ENCODE peak calls at places on chromosomes 12 and 14, in six cellular contexts. Z is SJSA1; N is A549; J is naive thymus-derived CD4-positive, alpha-beta T cell; A is CD8-positive, alpha-beta memory T cell; F is prostate gland. B is an unnamed sample.

GRCh38 chr12:121610239-121611149 is 15.8 kb upstream of the ORAI1 start:
- DNase-seq in A (no peak), N (no peak), F (no peak), J (no peak), Z (no peak), B (no peak)

GRCh38 chr14:91261115-91261514 is 16.6 kb upstream of the GPR68 start:
- DNase-seq in Z (no peak), N (no peak), F (no peak), A (peak; percentile 68), J (no peak), B (no peak)

GRCh38 chr12:109953656-109954055 is 42.5 kb downstream of the GIT2 start:
- DNase-seq in Z (no peak), A (no peak), F (no peak), J (no peak), N (no peak), B (no peak)

GRCh38 chr14:73784065-73784987 is 67.3 kb upstream of the PTGR2 start:
- DNase-seq in F (peak; percentile 63), J (peak; percentile 24), N (no peak), A (no peak), Z (no peak), B (no peak)

GRCh38 chr12:95218852-95219171 is 1.2 kb downstream of the VEZT start:
- DNase-seq in N (peak; percentile 51), F (no peak), Z (no peak), J (no peak), A (no peak), B (no peak)

GRCh38 chr12:48135027-48135426 is 15.9 kb downstream of the PFKM start:
- DNase-seq in N (no peak), A (no peak), Z (peak; percentile 87), J (no peak), F (no peak), B (no peak)

GRCh38 chr14:28785096-28785952 is 18.7 kb downstream of the FOXG1 start:
- DNase-seq in Z (no peak), J (no peak), N (no peak), F (no peak), A (no peak), B (no peak)

GRCh38 chr12:39792938-39793337 is 173.3 kb upstream of the ABCD2 start:
- DNase-seq in N (no peak), J (no peak), A (no peak), Z (no peak), F (no peak), B (no peak)

GRCh38 chr12:19988457-19988856 is 379.9 kb upstream of the PDE3A start:
- DNase-seq in J (no peak), N (peak; percentile 33), Z (no peak), A (no peak), F (peak; percentile 17), B (no peak)

GRCh38 chr12:3770891-3771290 is 18.0 kb upstream of the CRACR2A start:
- DNase-seq in J (no peak), A (no peak), F (no peak), Z (no peak), N (peak; percentile 49), B (peak; percentile 49)

GRCh38 chr14:59591641-59592040 is 15.0 kb upstream of the CCDC175 start:
- DNase-seq in J (no peak), F (no peak), A (no peak), N (no peak), Z (no peak), B (no peak)

GRCh38 chr12:115437061-115437567 is 753.1 kb upstream of the TBX3 start:
- DNase-seq in A (no peak), J (no peak), F (no peak), Z (no peak), N (no peak), B (no peak)

GRCh38 chr12:94109154-94109553 is 39.2 kb upstream of the PLXNC1 start:
- DNase-seq in N (no peak), Z (no peak), J (no peak), A (no peak), F (no peak), B (no peak)

GRCh38 chr12:8698132-8698829 is 490 bp downstream of the RIMKLB start:
- DNase-seq in F (peak; percentile 19), Z (peak; percentile 69), J (peak; percentile 34), N (peak; percentile 60), A (peak; percentile 73), B (no peak)

GRCh38 chr14:49692191-49692757 is 646 bp upstream of the KLHDC1 start:
- DNase-seq in F (no peak), N (no peak), A (no peak), J (no peak), Z (no peak), B (no peak)

GRCh38 chr12:132524405-132524804 is 34.5 kb downstream of the FBRSL1 start:
- DNase-seq in A (no peak), N (peak; percentile 90), J (no peak), Z (no peak), F (peak; percentile 89), B (peak; percentile 86)

GRCh38 chr12:111314949-111315539 is 53.9 kb downstream of the PHETA1 start:
- DNase-seq in N (no peak), F (no peak), A (no peak), J (no peak), Z (no peak), B (no peak)

GRCh38 chr12:86551146-86551571 is 295.0 kb upstream of the MGAT4C start:
- DNase-seq in Z (no peak), F (no peak), N (no peak), J (no peak), A (no peak), B (no peak)

GRCh38 chr12:9180810-9181209 is 27.4 kb downstream of the PZP start:
- DNase-seq in N (no peak), J (no peak), F (no peak), Z (no peak), A (no peak), B (no peak)

GRCh38 chr14:54348923-54349615 is 47.7 kb upstream of the CDKN3 start:
- DNase-seq in A (no peak), N (no peak), J (no peak), F (no peak), Z (no peak), B (no peak)

GRCh38 chr12:113151655-113152054 is 2.1 kb downstream of the CFAP73 start:
- DNase-seq in A (no peak), F (no peak), N (no peak), Z (no peak), J (no peak), B (no peak)

GRCh38 chr12:3202734-3203446 is 125.7 kb downstream of the TSPAN9 start:
- DNase-seq in J (peak; percentile 17), F (peak; percentile 30), Z (peak; percentile 68), N (peak; percentile 47), A (peak; percentile 55), B (no peak)

GRCh38 chr14:93994919-93995682 is 2.0 kb upstream of the CCDC197 start:
- DNase-seq in J (no peak), F (no peak), A (no peak), Z (peak; percentile 66), N (peak; percentile 56), B (peak; percentile 50)

GRCh38 chr12:68359669-68360068 is 27.5 kb upstream of the MDM1 start:
- DNase-seq in F (no peak), N (no peak), Z (no peak), A (no peak), J (no peak), B (no peak)
- H3K4me1 ChIP-seq in F (peaks cover under 1% of the 10 kb centered on the region), N (peaks cover 22% of the 10 kb centered on the region), Z (peaks cover 9% of the 10 kb centered on the region), A (peaks cover 29% of the 10 kb centered on the region), J (peaks cover 24% of the 10 kb centered on the region), B (peaks cover under 1% of the 10 kb centered on the region)

DNA sequence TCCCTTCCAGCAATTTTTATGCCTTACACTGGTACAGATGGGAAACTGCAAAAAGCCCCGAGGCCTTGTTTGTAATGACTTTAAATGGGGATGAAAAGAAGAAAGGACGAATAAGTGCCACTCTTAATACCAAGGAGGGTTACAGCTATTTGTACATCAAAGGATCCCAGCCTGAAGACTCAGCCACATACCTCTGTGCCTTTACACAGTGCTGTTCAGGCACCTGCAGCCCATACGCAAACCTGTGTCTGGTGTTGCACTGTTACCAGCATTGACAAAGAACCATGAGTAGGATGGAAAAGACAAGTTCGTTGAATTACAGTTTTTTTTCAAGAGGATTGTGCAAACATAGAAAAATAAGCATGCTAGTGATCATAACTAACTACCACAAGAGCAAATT is 432.0 kb upstream of the OR4E1 start:
- DNase-seq in A (no peak), J (no peak), Z (no peak), N (no peak), F (no peak), B (no peak)
- H3K9me3 ChIP-seq in A (no peaks in the 10 kb centered on the region), J (no peaks in the 10 kb centered on the region), Z (no peaks in the 10 kb centered on the region), N (no peaks in the 10 kb centered on the region), F (no peaks in the 10 kb centered on the region), B (no peaks in the 10 kb centered on the region)

DNA sequence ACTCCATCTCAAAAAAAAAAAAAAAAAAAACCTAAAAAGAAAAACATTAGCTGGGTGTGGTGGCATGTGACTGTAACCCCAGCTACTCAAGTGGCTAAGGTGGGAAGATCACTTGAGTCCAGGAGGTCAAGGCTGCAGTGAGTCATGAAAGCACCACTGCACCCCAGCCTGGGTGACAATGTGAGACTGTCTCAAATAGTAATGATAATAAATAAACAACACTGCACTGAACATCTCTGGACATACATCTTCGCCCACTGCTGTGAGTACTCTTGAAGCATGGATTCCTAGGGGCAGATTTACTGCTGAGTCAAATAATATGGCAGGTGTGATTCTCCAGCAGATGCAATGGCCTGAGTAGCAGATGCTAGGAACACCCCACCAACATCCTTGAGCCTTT is 23.7 kb downstream of the ABCB9 start:
- DNase-seq in A (no peak), F (no peak), Z (peak; percentile 59), J (no peak), N (peak; percentile 46), B (no peak)
- H3K4me1 ChIP-seq in A (peaks cover 6% of the 10 kb centered on the region), F (no peaks in the 10 kb centered on the region), Z (peaks cover 73% of the 10 kb centered on the region), J (no peaks in the 10 kb centered on the region), N (peaks cover 60% of the 10 kb centered on the region), B (peaks cover 32% of the 10 kb centered on the region)

GRCh38 chr12:31845613-31846321 is 113.4 kb upstream of the RESF1 start:
- DNase-seq in A (no peak), Z (no peak), J (no peak), F (no peak), N (peak; percentile 36), B (no peak)

GRCh38 chr12:31843399-31844095 is 114.7 kb upstream of the AMN1 start:
- DNase-seq in F (no peak), Z (no peak), N (no peak), J (no peak), A (no peak), B (no peak)

GRCh38 chr12:31850268-31850667 is 108.9 kb upstream of the RESF1 start:
- DNase-seq in F (no peak), Z (no peak), A (no peak), N (no peak), J (peak; percentile 5), B (no peak)

GRCh38 chr12:31849090-31849687 is 110.0 kb upstream of the RESF1 start:
- DNase-seq in J (no peak), F (no peak), Z (no peak), N (peak; percentile 67), A (no peak), B (no peak)

GRCh38 chr12:31846405-31846804 is 112.8 kb upstream of the RESF1 start:
- DNase-seq in A (no peak), J (no peak), N (no peak), Z (no peak), F (no peak), B (no peak)
- H3K9me3 ChIP-seq in A (peaks cover 10% of the 10 kb centered on the region), J (peaks cover 22% of the 10 kb centered on the region), N (peaks cover 33% of the 10 kb centered on the region), Z (peaks cover 2% of the 10 kb centered on the region), F (no peaks in the 10 kb centered on the region), B (peaks cover 6% of the 10 kb centered on the region)

GRCh38 chr14:63262446-63262845 is 56.3 kb downstream of the GPHB5 start:
- DNase-seq in A (no peak), J (no peak), N (no peak), F (no peak), Z (no peak), B (no peak)
- H3K4me1 ChIP-seq in A (no peaks in the 10 kb centered on the region), J (no peaks in the 10 kb centered on the region), N (no peaks in the 10 kb centered on the region), F (no peaks in the 10 kb centered on the region), Z (no peaks in the 10 kb centered on the region), B (peaks cover 8% of the 10 kb centered on the region)

B was measured in keratinocyte.